ENCODE peak calls at places on chromosomes 7 and 10, in seven cellular contexts. Q, G, E, H, L, T and J are unnamed samples.

GRCh38 chr7:6160191-6160623 is 112.2 kb downstream of the CYTH3 start:
- DNase-seq in E (peak), T (no peak), G (no peak), H (peak), L (no peak), Q (peak), J (no peak)

GRCh38 chr10:48897438-48897790 is 42.2 kb downstream of the LRRC18 start:
- DNase-seq in H (no peak), E (no peak), T (no peak), G (no peak), Q (no peak), L (no peak), J (no peak)

GRCh38 chr10:79502561-79503309 is 9.6 kb upstream of the EIF5AL1 start:
- DNase-seq in G (no peak), H (peak), E (no peak), L (no peak), Q (peak), T (no peak), J (no peak)

GRCh38 chr7:102864958-102865357 is 47.8 kb upstream of the LRRC17 start:
- DNase-seq in L (no peak), E (no peak), T (no peak), H (no peak), Q (no peak), G (no peak), J (no peak)

GRCh38 chr10:14508725-14509124 is 178.0 kb upstream of the FRMD4A start:
- DNase-seq in G (no peak), E (no peak), H (no peak), Q (no peak), L (no peak), T (no peak), J (no peak)

GRCh38 chr10:119973261-119973660 is 80.7 kb downstream of the SEC23IP start:
- DNase-seq in Q (no peak), H (no peak), G (no peak), E (no peak), L (no peak), T (no peak), J (no peak)

GRCh38 chr7:13641699-13642098 is 347.8 kb downstream of the ETV1 start:
- DNase-seq in G (no peak), E (peak), T (no peak), H (no peak), Q (peak), L (no peak), J (no peak)

GRCh38 chr7:22624781-22625180 is 102.2 kb upstream of the IL6 start:
- DNase-seq in T (no peak), G (no peak), E (no peak), L (no peak), H (no peak), Q (no peak), J (no peak)